ENCODE peak calls at places on chromosome 17, in nine cellular contexts. J is IMR-90; Q is left ventricle myocardium inferior; N is sigmoid colon; P is CD8-positive, alpha-beta T cell; G is body of pancreas; E is neural progenitor cell; W is breast epithelium; H is uterus. K is an unnamed sample.

GRCh38 chr17:66373944-66374817 is 71.8 kb downstream of the PRKCA start:
- DNase-seq in J (no peak), Q (peak), N (no peak), P (peak), G (peak), E (peak), W (no peak), H (no peak), K (no peak)

GRCh38 chr17:82674656-82675475 is 23.6 kb downstream of the RAB40B start:
- DNase-seq in J (no peak), Q (no peak), N (no peak), P (no peak), G (no peak), E (no peak), W (no peak), H (no peak), K (no peak)

GRCh38 chr17:80882926-80883685 is 108.5 kb upstream of the CHMP6 start:
- DNase-seq in J (no peak), Q (no peak), N (peak), P (no peak), G (no peak), E (no peak), W (no peak), H (no peak), K (peak)

GRCh38 chr17:9002610-9003354 is 18.5 kb upstream of the NTN1 start:
- DNase-seq in J (no peak), Q (peak), N (no peak), P (no peak), G (peak), E (peak), W (no peak), H (peak), K (no peak)

GRCh38 chr17:77749316-77749715 is 209.2 kb upstream of the TNRC6C start:
- DNase-seq in J (no peak), Q (no peak), N (peak), P (no peak), G (no peak), E (no peak), W (no peak), H (no peak), K (no peak)

GRCh38 chr17:13321932-13322701 is 279.6 kb downstream of the HS3ST3A1 start:
- DNase-seq in J (no peak), Q (no peak), N (no peak), P (no peak), G (no peak), E (no peak), W (no peak), H (no peak), K (no peak)

GRCh38 chr17:65975878-65976277 is 216.1 kb downstream of the CEP112 start:
- DNase-seq in J (no peak), Q (no peak), N (no peak), P (no peak), G (no peak), E (peak), W (no peak), H (no peak), K (no peak)

GRCh38 chr17:10121971-10122707 is 76.3 kb downstream of the GAS7 start:
- DNase-seq in J (peak), Q (peak), N (peak), P (no peak), G (no peak), E (no peak), W (no peak), H (peak), K (no peak)

DNA sequence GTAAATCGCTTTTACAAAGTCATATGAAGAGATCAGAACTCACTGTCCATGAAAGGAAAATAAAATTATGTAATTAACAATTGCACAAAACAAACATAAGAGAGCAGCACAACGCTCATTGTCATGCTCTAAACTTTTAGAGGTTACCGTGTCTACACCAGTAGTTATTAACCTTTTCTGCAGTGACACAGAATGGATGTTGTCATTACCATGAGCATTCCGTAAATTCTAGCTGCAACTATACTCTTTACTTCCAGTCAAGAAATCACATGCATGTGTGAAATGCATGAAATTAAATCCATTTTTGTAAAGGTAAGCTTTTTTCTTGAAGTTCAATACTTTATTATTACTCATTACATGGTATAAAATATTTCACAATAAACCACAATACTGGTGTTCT is 38.2 kb downstream of the USP32 start:
- DNase-seq in J (no peak), Q (no peak), N (no peak), P (no peak), G (no peak), E (no peak), W (no peak), H (no peak), K (no peak)
- H3K4me3 ChIP-seq in J (no peak), Q (no peak), N (no peak), P (no peak), G (no peak), E (no peak), W (no peak), H (no peak), K (no peak)

DNA sequence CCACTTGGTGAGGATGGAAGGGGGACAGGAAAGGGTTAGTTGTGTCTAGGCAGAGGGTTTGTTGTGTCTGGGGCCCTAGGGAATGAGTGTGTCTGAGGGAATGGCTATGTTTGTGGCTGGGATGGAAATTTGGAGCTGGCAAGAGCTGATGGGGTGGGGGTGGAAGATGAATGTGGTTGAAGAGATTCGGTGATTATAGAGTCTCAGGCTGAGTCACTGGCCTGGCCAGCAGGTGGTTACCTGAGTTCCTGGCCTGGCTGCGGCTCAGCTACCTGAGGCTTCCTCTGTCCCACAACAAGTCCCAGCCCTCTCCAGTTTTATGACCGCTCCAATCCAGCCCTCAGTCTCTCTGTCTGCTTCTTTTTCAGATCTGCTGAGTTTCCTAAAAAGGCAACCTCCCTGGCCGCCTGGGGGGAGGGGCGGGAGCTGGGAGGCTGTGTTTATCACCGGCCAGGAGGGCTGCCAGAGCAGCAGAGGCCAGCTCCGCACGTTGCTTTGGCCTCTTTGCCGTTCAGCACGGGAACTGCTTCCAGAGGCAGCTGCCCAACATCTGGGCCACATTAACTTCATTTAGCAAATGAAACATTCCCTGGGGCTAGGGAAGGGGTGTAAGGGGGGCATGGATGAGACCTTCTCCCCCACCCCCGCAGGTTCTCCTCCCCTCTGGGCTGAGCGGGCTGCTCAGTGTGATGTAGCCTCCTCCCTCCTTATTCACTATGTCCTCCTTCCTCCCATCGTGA is 21.8 kb downstream of the ITGB3 start:
- DNase-seq in J (peak), Q (peak), N (peak), P (no peak), G (peak), E (peak), W (peak), H (peak), K (peak)
- TF ChIP-seq CTCF in J (no peak), Q (no peak), N (no peak), P (no peak), G (peak), E (no peak), W (no peak), H (no peak), K (no peak)

DNA sequence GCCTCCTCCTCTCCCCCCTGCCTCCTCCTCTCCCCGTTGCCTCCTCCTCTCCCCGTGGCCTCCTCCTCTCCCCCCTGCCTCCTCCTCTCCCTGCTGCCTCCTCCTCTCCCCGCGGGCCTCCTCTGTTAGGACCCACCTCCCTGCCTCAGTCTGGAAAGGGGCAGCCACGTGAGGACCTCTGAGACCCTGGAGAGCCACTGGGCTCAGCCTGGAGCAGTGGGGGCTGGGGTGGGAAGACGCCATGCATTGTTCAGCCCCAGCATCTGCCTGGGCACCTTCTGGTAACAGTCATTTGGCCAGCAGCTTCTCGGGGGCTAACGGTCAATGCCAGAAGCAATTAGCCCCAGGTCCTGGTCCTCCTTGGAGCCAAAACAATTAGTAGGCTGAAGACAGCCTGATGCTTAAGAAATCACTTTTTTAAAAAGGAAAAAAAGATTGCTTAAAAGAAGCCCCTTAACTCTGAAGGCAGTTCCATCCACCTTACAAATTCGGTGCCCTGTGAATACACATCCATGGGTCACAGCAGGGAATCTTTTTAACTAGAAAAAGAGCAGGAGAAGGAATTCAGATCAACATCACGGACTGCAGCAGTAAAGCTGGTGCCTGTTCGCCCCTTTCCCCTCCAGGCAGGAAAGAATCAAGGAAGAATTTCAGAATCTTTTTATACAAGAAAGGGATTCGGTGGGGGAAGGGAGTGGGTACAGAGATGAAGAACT is 29.8 kb downstream of the NXN start:
- DNase-seq in J (no peak), Q (no peak), N (no peak), P (no peak), G (no peak), E (peak), W (no peak), H (no peak), K (no peak)
- H3K27ac ChIP-seq in J (peak), Q (no peak), N (peak), P (no peak), G (no peak), E (peak), W (peak), H (peak), K (no peak)

DNA sequence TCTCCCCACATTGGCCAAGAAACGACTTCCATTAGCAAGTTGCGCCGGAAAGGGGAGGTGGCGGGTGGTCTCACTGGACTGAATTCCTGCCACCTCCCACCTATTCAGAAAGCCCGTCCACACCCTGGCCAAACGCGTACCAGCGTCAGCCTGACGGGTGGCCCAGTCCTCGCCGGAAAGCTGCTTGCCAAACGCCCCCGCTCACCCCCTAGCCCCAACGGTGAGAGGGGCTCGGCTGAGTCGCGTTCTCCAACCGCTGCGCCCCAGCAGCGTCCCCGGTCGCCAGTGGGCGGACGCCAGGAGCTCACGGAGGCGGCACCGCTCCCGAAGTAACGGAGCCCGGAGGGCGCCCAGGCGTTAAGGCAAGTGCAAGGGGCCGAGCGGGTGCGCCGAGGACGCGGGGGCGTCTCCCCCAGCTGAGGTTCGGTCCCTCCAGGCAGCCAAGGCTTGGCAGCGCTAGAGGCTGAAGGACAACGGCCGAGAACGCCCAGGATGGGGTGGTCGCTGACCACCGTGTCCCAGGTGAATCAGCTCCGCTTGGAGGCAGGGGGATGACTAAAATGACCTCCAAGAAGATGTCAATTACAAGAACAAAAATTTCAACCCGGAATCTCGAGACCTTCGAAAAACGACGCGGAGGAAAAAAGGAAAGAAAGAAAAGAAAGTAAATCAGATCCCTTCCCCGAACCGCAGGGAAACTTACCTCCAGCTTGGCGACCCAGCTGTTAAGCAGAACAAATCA is 470.9 kb downstream of the SOX9 start:
- DNase-seq in J (no peak), Q (no peak), N (no peak), P (no peak), G (peak), E (peak), W (no peak), H (no peak), K (no peak)
- H3K4me3 ChIP-seq in J (peak), Q (peak), N (peak), P (no peak), G (peak), E (peak), W (peak), H (peak), K (peak)

GRCh38 chr17:37212184-37212583 is 163.6 kb upstream of the C17orf78 start:
- DNase-seq in J (no peak), Q (no peak), N (no peak), P (no peak), G (no peak), E (peak), W (no peak), H (no peak), K (no peak)
- TF ChIP-seq CTCF in J (peak), Q (no peak), N (no peak), P (no peak), G (no peak), E (no peak), W (no peak), H (no peak), K (no peak)

GRCh38 chr17:78998311-78999055 is 11.1 kb downstream of the CANT1 start:
- DNase-seq in J (no peak), Q (peak), N (peak), P (no peak), G (no peak), E (no peak), W (peak), H (peak), K (peak)

GRCh38 chr17:78995761-78996451 is 13.7 kb downstream of the CANT1 start:
- DNase-seq in J (no peak), Q (no peak), N (peak), P (no peak), G (peak), E (no peak), W (peak), H (peak), K (peak)

GRCh38 chr17:78996781-78997201 is 12.8 kb downstream of the CANT1 start:
- DNase-seq in J (no peak), Q (no peak), N (peak), P (no peak), G (no peak), E (no peak), W (no peak), H (peak), K (peak)

GRCh38 chr17:78997881-78998280 is 11.7 kb downstream of the CANT1 start:
- DNase-seq in J (no peak), Q (no peak), N (peak), P (no peak), G (no peak), E (no peak), W (no peak), H (peak), K (no peak)

DNA sequence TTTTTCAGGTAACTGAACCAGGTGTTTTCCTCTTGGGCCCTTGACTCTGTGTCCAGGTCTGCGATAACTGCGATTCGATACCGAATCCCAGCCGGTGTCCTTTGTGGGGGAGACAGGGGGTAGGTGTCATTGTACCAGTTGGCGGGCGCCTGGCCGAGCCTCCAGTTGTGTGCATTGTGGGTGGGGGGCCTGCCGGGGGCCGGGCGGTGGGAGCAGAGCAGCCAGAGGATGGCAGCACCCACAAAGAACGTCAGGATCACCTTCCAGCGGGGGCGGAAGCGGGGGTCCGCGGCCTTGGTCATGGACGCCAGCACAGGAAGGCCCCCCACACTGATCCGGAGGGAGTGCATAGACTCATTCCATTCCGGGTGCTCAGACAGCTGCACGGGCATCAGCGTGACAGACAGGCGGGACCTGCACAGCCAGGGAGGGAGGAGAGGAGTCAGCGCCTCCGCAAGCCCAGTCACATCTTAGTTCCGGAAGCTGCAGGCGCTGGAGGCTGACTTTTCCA is 12.3 kb downstream of the CANT1 start:
- DNase-seq in J (no peak), Q (no peak), N (peak), P (no peak), G (no peak), E (no peak), W (peak), H (peak), K (peak)
- H3K27ac ChIP-seq in J (no peak), Q (peak), N (no peak), P (no peak), G (no peak), E (no peak), W (peak), H (no peak), K (no peak)

DNA sequence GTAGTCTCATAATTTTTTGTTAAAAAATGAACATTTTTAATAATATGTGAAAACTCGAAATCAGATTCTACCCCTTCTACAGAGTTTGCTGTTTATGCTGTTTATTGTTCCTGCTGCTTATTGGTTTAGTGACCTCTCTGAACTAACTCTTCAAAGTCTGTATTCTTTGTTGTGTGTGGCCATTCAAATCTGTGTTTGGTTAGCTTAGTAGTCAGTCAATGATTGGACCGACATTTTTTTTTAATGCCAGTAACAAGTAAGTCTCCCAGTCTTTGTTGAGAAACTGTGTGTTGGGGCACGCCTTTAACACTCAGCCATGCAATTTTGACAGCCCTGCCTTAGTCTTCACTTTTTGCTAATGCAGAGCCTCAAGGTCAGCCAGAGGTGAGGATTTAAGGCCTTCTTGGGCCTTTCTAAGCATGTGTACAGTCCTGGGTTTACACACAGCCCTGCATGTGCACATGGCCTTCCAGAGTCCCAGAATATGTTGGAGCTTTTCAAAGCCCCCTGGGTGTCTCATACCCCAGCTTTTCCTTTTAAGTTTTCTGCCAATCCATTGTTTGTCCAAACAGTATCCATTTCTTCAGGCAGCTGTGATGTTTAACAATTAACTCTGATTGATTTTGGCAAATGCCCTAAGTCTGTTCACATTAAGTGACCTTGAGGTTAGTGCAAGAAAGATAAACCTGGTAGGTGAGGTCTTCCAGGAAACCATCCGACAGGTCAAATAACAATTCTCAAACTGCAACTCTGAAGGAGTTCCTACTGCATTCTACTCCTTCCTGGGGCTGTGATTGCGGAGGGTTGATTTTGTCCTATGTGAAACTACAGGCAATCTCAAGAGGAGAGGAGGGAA is 389.3 kb downstream of the PMP22 start:
- DNase-seq in J (no peak), Q (no peak), N (no peak), P (no peak), G (peak), E (no peak), W (no peak), H (no peak), K (no peak)
- H3K4me3 ChIP-seq in J (no peak), Q (no peak), N (no peak), P (no peak), G (no peak), E (no peak), W (no peak), H (no peak), K (no peak)

GRCh38 chr17:44623070-44623725 is 33.1 kb upstream of the MEIOC start:
- DNase-seq in J (no peak), Q (no peak), N (peak), P (no peak), G (no peak), E (no peak), W (no peak), H (no peak), K (no peak)
- TF ChIP-seq CTCF in J (no peak), Q (no peak), N (no peak), P (no peak), G (no peak), E (no peak), W (no peak), H (no peak), K (no peak)

K was measured in right lobe of liver.